ENCODE peak calls at places on chromosome 6, in six cellular contexts. Z, L, O, H, Y and R are unnamed samples.

GRCh38 chr6:44115866-44116265 is 11.4 kb downstream of the MRPL14 start:
- DNase-seq in Z (no peak), L (peak; percentile 84), O (peak; percentile 89), H (no peak), Y (no peak), R (no peak)

GRCh38 chr6:90227693-90228092 is 69.0 kb downstream of the BACH2 start:
- DNase-seq in Z (no peak), L (no peak), O (no peak), H (no peak), Y (no peak), R (no peak)

GRCh38 chr6:2784061-2784460 is 18.9 kb downstream of the WRNIP1 start:
- DNase-seq in Z (no peak), L (no peak), O (no peak), H (no peak), Y (no peak), R (no peak)

GRCh38 chr6:105601541-105602174 is 198.8 kb upstream of the PREP start:
- DNase-seq in Z (peak; percentile 76), L (peak; percentile 88), O (no peak), H (no peak), Y (peak; percentile 67), R (peak; percentile 69)

GRCh38 chr6:35146453-35146852 is 5.3 kb upstream of the TCP11 start:
- DNase-seq in Z (no peak), L (no peak), O (peak; percentile 81), H (no peak), Y (peak; percentile 33), R (peak; percentile 37)

GRCh38 chr6:129370268-129370916 is 339.6 kb downstream of the ARHGAP18 start:
- DNase-seq in Z (no peak), L (no peak), O (peak; percentile 66), H (peak; percentile 49), Y (peak; percentile 68), R (peak; percentile 18)

GRCh38 chr6:144922120-144922722 is 637.1 kb downstream of the UTRN start:
- DNase-seq in Z (no peak), L (no peak), O (peak; percentile 4), H (no peak), Y (no peak), R (no peak)

GRCh38 chr6:56399250-56399671 is 151.9 kb upstream of the COL21A1 start:
- DNase-seq in Z (no peak), L (no peak), O (peak; percentile 76), H (no peak), Y (no peak), R (no peak)

GRCh38 chr6:134453792-134454510 is 136.0 kb upstream of the SGK1 start:
- DNase-seq in Z (no peak), L (no peak), O (peak; percentile 45), H (no peak), Y (no peak), R (no peak)

GRCh38 chr6:9112548-9112947 is 677.2 kb upstream of the SLC35B3 start:
- DNase-seq in Z (no peak), L (no peak), O (no peak), H (no peak), Y (no peak), R (no peak)

GRCh38 chr6:38696345-38696744 is 6.6 kb downstream of the GLO1 start:
- DNase-seq in Z (no peak), L (no peak), O (no peak), H (no peak), Y (no peak), R (no peak)

GRCh38 chr6:43180985-43181384 is 1.0 kb upstream of the CUL9 start:
- DNase-seq in Z (no peak), L (no peak), O (no peak), H (no peak), Y (no peak), R (no peak)

GRCh38 chr6:107665386-107665785 is 158.7 kb downstream of the SCML4 start:
- DNase-seq in Z (no peak), L (no peak), O (peak; percentile 50), H (no peak), Y (no peak), R (no peak)

GRCh38 chr6:30720738-30721197 is 616 bp downstream of the TUBB start:
- DNase-seq in Z (peak; percentile 82), L (no peak), O (peak; percentile 50), H (peak; percentile 80), Y (peak; percentile 57), R (peak; percentile 75)

GRCh38 chr6:108348655-108349349 is 53.9 kb downstream of the AFG1L start:
- DNase-seq in Z (peak; percentile 52), L (no peak), O (no peak), H (no peak), Y (no peak), R (no peak)

GRCh38 chr6:80094017-80094416 is 12.5 kb upstream of the BCKDHB start:
- DNase-seq in Z (peak; percentile 3), L (no peak), O (peak; percentile 49), H (no peak), Y (no peak), R (no peak)

GRCh38 chr6:36616888-36617521 is 22.8 kb downstream of the SRSF3 start:
- DNase-seq in Z (no peak), L (peak; percentile 87), O (peak; percentile 95), H (peak; percentile 41), Y (no peak), R (peak; percentile 30)

GRCh38 chr6:166904101-166904746 is 52.1 kb downstream of the RNASET2 start:
- DNase-seq in Z (no peak), L (no peak), O (peak; percentile 15), H (no peak), Y (no peak), R (no peak)

GRCh38 chr6:42959917-42960242 is 674 bp upstream of the GNMT start:
- DNase-seq in Z (no peak), L (no peak), O (no peak), H (no peak), Y (no peak), R (no peak)

GRCh38 chr6:160360955-160361354 is 12.8 kb downstream of the SLC22A3 start:
- DNase-seq in Z (no peak), L (no peak), O (no peak), H (no peak), Y (no peak), R (no peak)

GRCh38 chr6:127342296-127342945 is 988 bp downstream of the ECHDC1 start:
- DNase-seq in Z (no peak), L (no peak), O (peak; percentile 29), H (no peak), Y (no peak), R (no peak)

GRCh38 chr6:105893741-105894140 is 192.4 kb upstream of the PRDM1 start:
- DNase-seq in Z (no peak), L (no peak), O (no peak), H (no peak), Y (no peak), R (no peak)

GRCh38 chr6:144390202-144390601 is 105.1 kb downstream of the UTRN start:
- DNase-seq in Z (no peak), L (no peak), O (no peak), H (no peak), Y (no peak), R (no peak)

GRCh38 chr6:122400121-122400450 is 634 bp downstream of the HSF2 start:
- DNase-seq in Z (no peak), L (no peak), O (no peak), H (no peak), Y (no peak), R (peak; percentile 25)

GRCh38 chr6:122400467-122401089 is 1.1 kb downstream of the HSF2 start:
- DNase-seq in Z (peak; percentile 3), L (no peak), O (no peak), H (no peak), Y (no peak), R (no peak)

GRCh38 chr6:122401104-122401503 is 1.7 kb downstream of the HSF2 start:
- DNase-seq in Z (no peak), L (no peak), O (no peak), H (no peak), Y (no peak), R (no peak)

GRCh38 chr6:122399055-122399347 is 451 bp upstream of the HSF2 start:
- DNase-seq in Z (no peak), L (no peak), O (no peak), H (no peak), Y (no peak), R (no peak)

DNA sequence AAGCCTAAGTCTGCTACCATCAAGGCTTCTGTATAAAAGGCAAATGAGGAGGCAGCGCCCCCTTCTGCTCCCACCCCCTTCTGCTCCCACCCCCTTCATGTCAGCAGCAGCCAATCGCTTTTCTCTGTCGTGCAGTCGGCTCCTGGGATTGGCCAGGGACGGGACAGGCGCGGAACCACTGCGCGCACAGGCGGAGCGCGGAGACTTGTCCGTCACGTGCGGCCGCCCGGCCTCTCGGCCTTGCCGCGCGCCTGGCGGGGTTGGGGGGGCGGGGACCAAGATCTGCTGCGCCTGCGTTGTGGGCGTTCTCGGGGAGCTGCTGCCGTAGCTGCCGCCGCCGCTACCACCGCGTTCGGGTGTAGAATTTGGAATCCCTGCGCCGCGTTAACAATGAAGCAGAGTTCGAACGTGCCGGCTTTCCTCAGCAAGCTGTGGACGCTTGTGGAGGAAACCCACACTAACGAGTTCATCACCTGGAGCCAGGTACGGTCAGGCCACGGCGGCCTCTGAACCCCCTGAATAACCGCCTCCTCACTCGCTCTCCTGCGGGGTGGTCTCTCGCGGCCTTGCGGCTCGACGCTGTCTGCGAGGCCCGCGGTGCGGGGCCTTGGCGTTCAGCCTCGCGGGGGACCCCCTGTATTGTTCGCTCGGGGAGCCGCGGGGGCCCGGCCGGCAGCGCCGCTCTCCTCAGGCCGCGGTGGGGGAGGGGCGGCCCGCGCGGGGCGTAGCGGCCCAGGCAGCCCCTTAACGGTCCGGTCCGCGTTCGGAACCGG is at the start of gene HSF2:
- DNase-seq in Z (peak; percentile 98), L (peak; percentile 94), O (peak; percentile 92), H (peak; percentile 95), Y (peak; percentile 90), R (peak; percentile 96)
- TF ChIP-seq CTCF in Z (peak; percentile 19), L (peak; percentile 30), O (no peak), H (no peak), Y (no peak), R (peak; percentile 41)

GRCh38 chr6:32442977-32443552 is 3.4 kb downstream of the HLA-DRA start:
- DNase-seq in Z (no peak), L (no peak), O (no peak), H (no peak), Y (no peak), R (no peak)
- H3K27me3 ChIP-seq in Z (no peaks in the 10 kb centered on the region), L (peaks cover 3% of the 10 kb centered on the region), O (peaks cover 65% of the 10 kb centered on the region), H (no peaks in the 10 kb centered on the region), Y (no peaks in the 10 kb centered on the region), R (no peaks in the 10 kb centered on the region)

GRCh38 chr6:98839788-98840361 is 5.5 kb downstream of the POU3F2 start:
- DNase-seq in Z (no peak), L (no peak), O (peak; percentile 41), H (no peak), Y (no peak), R (no peak)
- TF ChIP-seq CTCF in Z (peak; percentile 33), L (peak; percentile 30), O (peak; percentile 53), H (no peak), Y (peak; percentile 26), R (no peak)

GRCh38 chr6:88967891-88968290 is 4.5 kb upstream of the RNGTT start:
- DNase-seq in Z (no peak), L (no peak), O (no peak), H (no peak), Y (no peak), R (no peak)

GRCh38 chr6:88975369-88975768 is 12.0 kb upstream of the RNGTT start:
- DNase-seq in Z (no peak), L (no peak), O (no peak), H (no peak), Y (no peak), R (no peak)

GRCh38 chr6:88972504-88973423 is 9.3 kb upstream of the RNGTT start:
- DNase-seq in Z (no peak), L (no peak), O (no peak), H (no peak), Y (no peak), R (no peak)

GRCh38 chr6:88965691-88966090 is 2.3 kb upstream of the RNGTT start:
- DNase-seq in Z (no peak), L (no peak), O (no peak), H (no peak), Y (no peak), R (no peak)

GRCh38 chr6:88970301-88970700 is 6.9 kb upstream of the RNGTT start:
- DNase-seq in Z (no peak), L (no peak), O (no peak), H (no peak), Y (no peak), R (no peak)
- H3K27me3 ChIP-seq in Z (no peaks in the 10 kb centered on the region), L (no peaks in the 10 kb centered on the region), O (no peaks in the 10 kb centered on the region), H (no peaks in the 10 kb centered on the region), Y (no peaks in the 10 kb centered on the region), R (no peaks in the 10 kb centered on the region)